ENCODE peak calls at places on chromosomes 13 and 19, in six cellular contexts. S, F, B, R, C and A are unnamed samples.

GRCh38 chr13:40664100-40665060 is 2.1 kb downstream of the FOXO1 start:
- DNase-seq in S (peak), F (peak), B (peak), R (no peak), C (peak), A (peak)

GRCh38 chr13:75670496-75670895 is 34.4 kb downstream of the LMO7 start:
- DNase-seq in S (no peak), F (no peak), B (no peak), R (no peak), C (no peak), A (no peak)

GRCh38 chr19:45333609-45334303 is 6.8 kb upstream of the KLC3 start:
- DNase-seq in S (no peak), F (no peak), B (no peak), R (no peak), C (no peak), A (no peak)

GRCh38 chr13:59766236-59766635 is 397.5 kb downstream of the DIAPH3 start:
- DNase-seq in S (no peak), F (no peak), B (no peak), R (no peak), C (no peak), A (no peak)

GRCh38 chr19:39426170-39426569 is 9.6 kb downstream of the RPS16 start:
- DNase-seq in S (no peak), F (no peak), B (no peak), R (no peak), C (no peak), A (no peak)

GRCh38 chr19:9205506-9206113 is 13.8 kb downstream of the OR7D4 start:
- DNase-seq in S (peak), F (peak), B (peak), R (peak), C (peak), A (peak)

GRCh38 chr13:20439261-20439660 is 86.4 kb downstream of the CRYL1 start:
- DNase-seq in S (no peak), F (no peak), B (no peak), R (no peak), C (no peak), A (no peak)

GRCh38 chr19:36488816-36489138 is 584 bp downstream of the ZNF566 start:
- DNase-seq in S (peak), F (no peak), B (no peak), R (no peak), C (no peak), A (no peak)

GRCh38 chr13:59299584-59299983 is 864.1 kb downstream of the DIAPH3 start:
- DNase-seq in S (no peak), F (no peak), B (no peak), R (no peak), C (no peak), A (no peak)

GRCh38 chr19:10655457-10656312 is 1.5 kb downstream of the ILF3 start:
- DNase-seq in S (no peak), F (no peak), B (peak), R (no peak), C (peak), A (no peak)

GRCh38 chr19:5436101-5436947 is 18.9 kb upstream of the ZNRF4 start:
- DNase-seq in S (no peak), F (no peak), B (no peak), R (peak), C (peak), A (no peak)

GRCh38 chr13:68304287-68304893 is 1074.3 kb upstream of the PCDH9 start:
- DNase-seq in S (no peak), F (no peak), B (no peak), R (no peak), C (no peak), A (no peak)

GRCh38 chr13:27425918-27426630 is 1.7 kb downstream of the GTF3A start:
- DNase-seq in S (peak), F (peak), B (peak), R (no peak), C (peak), A (peak)
- TF ChIP-seq CTCF in S (peak), F (peak), B (peak), R (peak), C (peak), A (peak)

GRCh38 chr13:93260591-93260990 is 34.0 kb downstream of the GPC6 start:
- DNase-seq in S (no peak), F (no peak), B (no peak), R (no peak), C (no peak), A (no peak)

GRCh38 chr13:93266681-93267080 is 40.1 kb downstream of the GPC6 start:
- DNase-seq in S (no peak), F (no peak), B (no peak), R (no peak), C (no peak), A (no peak)

GRCh38 chr13:93265800-93266199 is 39.2 kb downstream of the GPC6 start:
- DNase-seq in S (no peak), F (no peak), B (no peak), R (no peak), C (no peak), A (no peak)

GRCh38 chr13:93259527-93260080 is 33.0 kb downstream of the GPC6 start:
- DNase-seq in S (no peak), F (no peak), B (no peak), R (no peak), C (no peak), A (no peak)

DNA sequence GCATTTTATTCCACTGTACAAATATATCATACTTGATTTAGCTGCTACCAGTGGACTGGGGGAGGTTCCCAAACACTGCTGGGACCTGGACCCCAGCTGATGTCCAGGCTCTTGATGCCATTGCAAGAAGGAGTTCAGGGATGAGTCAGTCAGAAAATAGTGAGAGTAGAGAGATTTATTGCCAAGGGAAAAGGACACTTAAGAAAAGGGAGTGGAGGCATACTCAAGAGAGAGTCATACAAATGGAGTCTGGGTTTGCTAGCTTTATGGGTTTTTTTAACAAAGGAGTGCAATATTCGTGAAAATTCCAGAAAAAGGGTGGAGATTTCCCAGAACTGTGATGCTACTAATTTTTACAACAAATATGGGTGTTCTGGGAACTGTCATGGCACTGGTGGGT is 36.1 kb downstream of the GPC6 start:
- DNase-seq in S (no peak), F (no peak), B (no peak), R (no peak), C (no peak), A (no peak)
- TF ChIP-seq CTCF in S (no peak), F (no peak), B (no peak), R (no peak), C (no peak), A (no peak)

GRCh38 chr19:18495204-18495911 is 26.5 kb downstream of the ELL start:
- DNase-seq in S (no peak), F (no peak), B (no peak), R (no peak), C (peak), A (no peak)
- TF ChIP-seq CTCF in S (no peak), F (no peak), B (no peak), R (no peak), C (no peak), A (no peak)

DNA sequence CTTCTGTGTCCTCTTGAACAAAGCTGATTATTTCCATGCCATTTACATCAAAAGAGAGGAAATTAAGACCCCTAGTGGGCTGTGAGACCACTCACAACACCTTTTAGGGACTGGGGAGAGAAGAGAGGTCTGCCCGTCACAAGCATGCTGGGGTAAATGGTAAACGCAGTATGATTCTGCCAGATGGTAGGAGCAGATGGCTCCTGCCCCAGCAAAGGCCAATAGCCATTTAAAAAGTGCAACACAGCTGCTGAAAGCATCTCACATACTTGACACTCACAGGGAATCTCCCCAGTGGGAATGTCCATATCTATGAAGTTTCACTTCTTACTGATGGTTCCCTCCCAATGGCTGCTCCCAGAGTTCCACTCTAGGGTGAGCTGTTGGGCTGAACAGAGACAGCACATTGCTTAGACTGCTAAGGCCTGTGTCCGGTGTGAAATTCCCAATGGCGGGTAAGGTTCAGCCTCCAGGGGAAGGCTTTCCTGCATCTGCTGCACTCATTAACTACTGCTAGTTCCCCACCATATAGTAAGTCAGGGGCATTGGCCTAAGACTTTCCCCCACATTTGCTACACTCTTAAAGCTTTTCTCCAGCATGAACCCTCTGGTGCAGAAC is 7.4 kb downstream of the ZNF671 start:
- DNase-seq in S (no peak), F (no peak), B (no peak), R (no peak), C (no peak), A (no peak)
- TF ChIP-seq CTCF in S (no peak), F (no peak), B (no peak), R (no peak), C (no peak), A (no peak)